ENCODE peak calls at places on chromosomes 13 and 19, in ten cellular contexts. M, K, V, N, P, L, H, T, D and B are unnamed samples. For H3K4me1, the result is how much of the 10 kb centered on the place peaks cover.

GRCh38 chr13:37225414-37226047 is 120.1 kb upstream of the CSNK1A1L start:
- DNase-seq in T (no peak), P (no peak), V (no peak), D (no peak), K (no peak), H (no peak), L (no peak), M (no peak), N (no peak), B (no peak)

GRCh38 chr19:34173145-34173956 is 1.0 kb downstream of the LSM14A start:
- DNase-seq in M (peak), T (peak), L (peak), N (peak), P (no peak), H (peak), V (no peak), K (peak), D (peak), B (peak)

GRCh38 chr13:102298051-102298450 is 103.8 kb downstream of the FGF14 start:
- DNase-seq in V (no peak), L (no peak), N (no peak), K (no peak), M (no peak), T (no peak), D (no peak), P (no peak), H (no peak), B (no peak)

GRCh38 chr13:86846501-86846900 is 824.7 kb upstream of the SLITRK5 start:
- DNase-seq in N (no peak), P (no peak), M (no peak), D (no peak), T (no peak), K (no peak), H (no peak), V (no peak), L (no peak), B (no peak)

GRCh38 chr13:100789025-100789424 is 114.4 kb upstream of the TMTC4 start:
- DNase-seq in T (no peak), P (no peak), L (no peak), H (no peak), K (no peak), D (no peak), V (no peak), M (no peak), N (no peak), B (no peak)

GRCh38 chr13:80082396-80083096 is 258.4 kb downstream of the SPRY2 start:
- DNase-seq in L (no peak), H (no peak), P (no peak), D (no peak), M (no peak), N (no peak), K (no peak), T (no peak), V (no peak), B (no peak)

GRCh38 chr13:41960700-41961697 is at the start of gene VWA8:
- DNase-seq in K (peak), L (peak), D (peak), T (peak), N (peak), H (peak), P (no peak), M (peak), V (no peak), B (peak)

GRCh38 chr19:49669511-49669910 is 3.8 kb downstream of the BCL2L12 start:
- DNase-seq in M (no peak), P (no peak), T (no peak), L (no peak), V (no peak), H (no peak), D (no peak), K (no peak), N (no peak), B (no peak)

GRCh38 chr13:112348642-112349345 is 27.4 kb upstream of the SPACA7 start:
- DNase-seq in H (no peak), M (no peak), V (no peak), K (no peak), L (no peak), N (no peak), D (no peak), T (no peak), P (no peak), B (no peak)

GRCh38 chr13:34076943-34077703 is 259.2 kb downstream of the RFC3 start:
- DNase-seq in T (no peak), H (no peak), K (no peak), V (no peak), D (no peak), M (no peak), L (no peak), N (no peak), P (no peak), B (no peak)

GRCh38 chr19:38650180-38650775 is 2.8 kb downstream of the ACTN4 start:
- DNase-seq in L (no peak), K (no peak), T (peak), H (no peak), P (no peak), V (no peak), D (no peak), N (no peak), M (no peak), B (no peak)
- H3K4me1 ChIP-seq in L (half or more), K (under half), T (half or more), H (under half), P (under half), V (half or more), D (half or more), N (under half), M (under half), B (half or more)

DNA sequence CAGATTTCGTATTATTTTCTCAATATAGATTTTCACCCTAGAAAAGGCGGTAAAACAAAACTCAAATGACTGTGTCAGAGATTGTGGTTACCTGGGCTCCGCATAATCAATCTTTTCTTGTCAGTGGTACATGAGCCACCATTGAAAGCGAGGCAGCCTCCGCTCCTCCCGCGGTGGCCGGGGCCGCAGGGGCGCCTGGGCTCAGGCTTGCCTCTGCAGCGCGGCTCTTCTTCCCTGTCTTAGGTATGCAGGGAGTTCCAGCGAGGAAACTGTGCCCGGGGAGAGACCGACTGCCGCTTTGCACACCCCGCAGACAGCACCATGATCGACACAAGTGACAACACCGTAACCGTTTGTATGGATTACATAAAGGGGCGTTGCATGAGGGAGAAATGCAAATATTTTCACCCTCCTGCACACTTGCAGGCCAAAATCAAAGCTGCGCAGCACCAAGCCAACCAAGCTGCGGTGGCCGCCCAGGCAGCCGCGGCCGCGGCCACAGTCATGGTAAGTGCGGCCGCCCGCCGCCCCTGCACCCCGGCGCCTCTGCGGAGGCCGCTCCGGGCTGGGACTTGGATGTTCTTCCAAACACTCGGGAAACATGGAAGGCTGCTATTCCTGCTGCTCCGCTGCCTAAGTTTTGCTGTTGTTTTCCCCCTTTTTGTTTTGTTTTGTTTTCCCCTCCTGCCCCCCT is 87.3 kb upstream of the RAP2A start:
- DNase-seq in P (no peak), D (no peak), L (no peak), V (no peak), K (no peak), M (no peak), N (no peak), T (no peak), H (no peak), B (no peak)
- H3K27ac ChIP-seq in P (no peak), D (no peak), L (no peak), V (no peak), K (no peak), M (no peak), N (no peak), T (no peak), H (no peak), B (no peak)

DNA sequence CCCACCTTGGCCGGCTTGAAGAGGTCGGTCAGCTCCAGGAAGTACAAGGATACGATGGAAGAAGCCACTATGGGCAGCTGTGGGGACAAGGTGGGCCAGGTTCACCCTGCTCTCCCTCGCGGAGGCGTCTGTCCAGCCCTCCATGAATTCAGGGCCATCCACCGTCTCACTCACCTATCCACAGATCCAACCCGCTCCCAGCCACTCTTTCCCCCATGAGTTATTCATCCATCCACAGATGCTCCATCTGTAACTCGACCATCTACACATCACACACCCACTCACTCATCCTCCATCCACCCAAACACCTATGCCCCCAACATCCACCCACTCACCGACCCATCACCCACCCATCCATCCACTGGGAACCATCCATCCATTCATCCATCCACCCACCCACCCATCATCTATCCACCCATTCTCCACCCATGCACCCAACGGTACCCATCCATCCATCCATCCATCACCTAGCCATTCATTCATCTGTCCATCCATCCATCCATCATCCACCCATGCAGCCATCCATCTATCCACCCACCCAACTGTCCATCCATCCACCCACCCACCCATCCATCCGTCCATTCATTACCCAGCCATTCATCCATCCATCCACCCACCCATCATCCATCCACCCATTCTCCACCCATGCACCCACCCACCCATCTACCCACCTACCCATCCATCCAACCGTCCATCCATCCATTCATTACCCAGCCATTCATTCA is 5.8 kb downstream of the PLPPR3 start:
- DNase-seq in K (no peak), D (no peak), V (no peak), L (no peak), M (no peak), T (no peak), P (no peak), H (no peak), N (no peak), B (no peak)
- TF ChIP-seq POLR2A in K (no peak), D (no peak), V (no peak), L (no peak), M (no peak), T (no peak), P (no peak), H (no peak), N (no peak), B (no peak)

GRCh38 chr19:51590441-51590840 is 19.4 kb downstream of the ZNF175 start:
- DNase-seq in M (no peak), P (no peak), K (no peak), H (no peak), D (no peak), T (no peak), L (no peak), V (no peak), N (no peak), B (no peak)

GRCh38 chr19:51589511-51589910 is 18.4 kb downstream of the ZNF175 start:
- DNase-seq in L (no peak), N (no peak), K (no peak), T (no peak), V (no peak), P (no peak), D (no peak), M (no peak), H (no peak), B (no peak)

GRCh38 chr19:51586799-51587198 is 15.7 kb downstream of the ZNF175 start:
- DNase-seq in T (no peak), K (no peak), L (no peak), N (no peak), V (no peak), P (no peak), H (no peak), M (no peak), D (no peak), B (no peak)

GRCh38 chr19:51587264-51588191 is 16.4 kb downstream of the ZNF175 start:
- DNase-seq in M (no peak), P (no peak), N (no peak), V (no peak), L (no peak), K (no peak), D (no peak), T (no peak), H (no peak), B (no peak)

DNA sequence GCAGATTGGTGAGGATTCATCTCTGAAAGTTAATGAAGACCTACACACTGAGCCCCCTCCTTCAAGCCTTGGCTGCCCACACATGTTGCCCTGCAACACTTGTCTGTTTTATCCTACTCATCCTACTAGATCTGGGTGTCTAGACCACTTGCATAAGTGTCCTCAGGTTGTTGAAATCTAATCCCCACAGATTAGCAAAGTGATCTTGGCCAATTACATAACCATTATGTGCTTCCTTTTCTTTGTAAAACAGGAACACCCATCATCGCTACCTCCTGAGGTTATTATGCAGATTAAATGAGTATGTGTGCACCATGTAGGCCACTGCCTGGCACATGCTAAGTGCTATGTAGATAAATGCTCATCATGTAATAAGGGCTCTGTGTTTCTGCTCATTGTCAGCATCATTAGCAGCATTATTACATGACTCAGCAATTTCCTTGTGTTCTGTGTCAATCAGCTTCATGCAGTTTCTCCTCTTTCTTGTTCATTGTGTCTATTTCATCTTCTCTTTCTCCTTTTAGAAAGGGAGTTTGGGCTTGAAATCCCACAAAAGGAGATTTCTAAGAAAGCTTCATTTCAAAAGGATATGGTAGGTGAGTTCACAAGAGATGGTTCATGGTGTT is 15.1 kb downstream of the ZNF175 start:
- DNase-seq in T (no peak), H (no peak), K (no peak), D (no peak), L (no peak), V (no peak), M (no peak), P (no peak), N (no peak), B (no peak)
- H3K4me1 ChIP-seq in T (under half), H (under half), K (under half), D (under half), L (under half), V (under half), M (under half), P (under half), N (under half), B (under half)

GRCh38 chr13:105921711-105922110 is 613.8 kb downstream of the EFNB2 start:
- DNase-seq in P (no peak), V (no peak), D (no peak), M (no peak), H (no peak), K (no peak), T (no peak), L (no peak), N (no peak), B (no peak)

GRCh38 chr13:105920375-105920774 is 615.1 kb downstream of the EFNB2 start:
- DNase-seq in M (no peak), L (no peak), N (no peak), D (no peak), H (no peak), T (no peak), K (no peak), V (no peak), P (no peak), B (no peak)

GRCh38 chr13:105914637-105915036 is 620.8 kb downstream of the EFNB2 start:
- DNase-seq in M (no peak), N (no peak), P (no peak), V (no peak), L (no peak), K (no peak), T (no peak), D (no peak), H (no peak), B (no peak)

GRCh38 chr13:105915451-105915850 is 620.0 kb downstream of the EFNB2 start:
- DNase-seq in T (no peak), M (no peak), H (no peak), N (no peak), K (no peak), L (no peak), P (no peak), D (no peak), V (no peak), B (no peak)

GRCh38 chr13:105918842-105919741 is 616.4 kb downstream of the EFNB2 start:
- DNase-seq in K (no peak), P (no peak), M (no peak), H (no peak), D (no peak), L (peak), N (no peak), V (no peak), T (peak), B (no peak)
- H3K27ac ChIP-seq in K (no peak), P (no peak), M (no peak), H (no peak), D (no peak), L (no peak), N (no peak), V (peak), T (peak), B (no peak)

DNA sequence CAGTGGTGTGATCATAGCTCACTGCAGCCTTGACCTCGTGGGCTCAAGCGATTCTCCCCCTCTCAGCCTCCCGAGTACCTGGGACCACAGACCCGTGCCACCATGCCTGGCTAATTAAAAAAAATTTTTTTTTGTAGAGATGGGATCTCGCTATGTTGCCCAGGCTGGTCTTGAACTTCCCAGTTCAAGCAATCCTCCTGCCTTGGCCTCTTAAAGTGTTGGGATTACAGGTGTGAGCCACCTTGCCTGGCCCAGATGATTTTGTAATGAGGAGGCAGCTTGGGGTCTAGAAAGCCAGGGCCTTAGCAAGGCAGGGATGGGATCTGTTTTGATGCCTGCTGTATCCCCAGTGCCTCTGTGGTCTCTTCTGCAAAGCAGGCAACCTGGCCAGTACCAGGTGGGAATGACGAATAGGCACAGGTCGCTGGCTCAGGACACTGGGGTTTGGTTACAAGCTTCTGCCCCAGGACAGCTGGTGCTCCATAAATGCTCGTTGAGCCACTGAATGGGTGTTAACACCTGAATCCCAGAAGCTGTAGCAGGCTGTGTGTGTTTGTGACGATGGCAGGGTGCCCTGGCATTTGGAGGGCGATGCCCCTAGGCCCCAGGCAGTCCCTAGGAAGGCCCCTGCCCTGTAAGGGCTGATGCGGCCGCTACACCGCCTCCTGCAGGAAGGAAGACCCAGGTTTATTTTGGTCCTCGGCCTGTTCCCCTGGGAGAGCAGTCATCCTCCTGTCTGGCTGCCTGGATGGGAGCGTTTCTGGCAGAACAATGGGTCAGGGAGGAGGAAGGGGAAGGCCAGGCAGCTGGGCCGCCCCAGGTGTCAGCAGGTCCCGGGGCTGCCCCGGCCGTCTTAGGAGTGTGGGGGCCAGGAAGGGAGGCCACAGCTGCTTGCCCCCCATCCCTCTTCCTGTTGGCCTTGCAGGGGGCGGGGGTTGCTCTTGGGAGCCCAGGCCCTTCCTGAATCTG is 8.6 kb downstream of the TNFAIP8L1 start:
- DNase-seq in V (no peak), H (no peak), N (no peak), P (no peak), D (peak), T (no peak), M (peak), L (peak), K (peak), B (peak)
- TF ChIP-seq POLR2A in V (no peak), H (no peak), N (no peak), P (no peak), D (no peak), T (no peak), M (no peak), L (no peak), K (no peak), B (no peak)

DNA sequence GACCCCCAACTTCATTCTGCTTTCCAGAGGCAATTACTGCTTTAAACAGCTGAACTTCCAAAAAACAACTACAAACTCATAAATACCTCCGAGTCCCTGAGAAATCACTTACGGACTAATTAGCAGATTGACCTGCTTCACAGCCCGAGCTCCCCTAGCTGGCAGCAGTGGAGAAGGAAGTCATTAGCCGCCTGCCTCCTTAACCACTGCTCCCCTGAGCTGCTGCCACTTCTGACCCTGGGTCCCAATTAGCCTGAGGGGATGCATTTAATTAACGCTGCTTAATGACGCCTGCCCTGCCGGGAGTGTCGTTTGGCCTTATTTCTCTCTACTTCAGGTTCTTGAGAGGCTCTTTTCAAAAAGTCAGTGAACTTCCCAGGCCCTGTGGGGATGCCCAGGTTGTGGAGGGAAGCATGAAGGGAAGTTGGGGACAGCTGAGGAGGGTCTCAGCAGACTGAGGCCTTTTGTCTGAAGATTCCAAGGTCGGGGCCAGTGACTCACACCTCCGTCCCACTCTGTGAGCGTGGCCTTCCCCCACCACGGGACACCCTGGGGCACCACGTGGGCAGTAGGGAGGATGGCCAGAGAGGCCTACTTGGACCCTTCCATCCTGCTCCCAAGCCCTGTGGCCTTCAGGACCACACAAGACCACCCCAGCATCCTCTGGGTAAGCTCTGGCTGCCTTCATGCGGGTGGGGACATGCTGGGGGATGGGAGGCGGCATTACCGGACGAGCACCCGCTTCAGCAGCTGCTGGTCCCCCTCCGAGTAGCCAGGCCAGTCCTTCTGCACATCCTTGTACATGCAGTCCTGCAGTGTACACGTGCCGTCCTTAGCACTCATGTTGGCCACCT is 19.8 kb upstream of the ISYNA1 start:
- DNase-seq in T (no peak), M (no peak), L (no peak), K (no peak), D (no peak), P (no peak), H (no peak), N (no peak), V (no peak), B (no peak)
- H3K4me1 ChIP-seq in T (half or more), M (under half), L (under half), K (under half), D (under half), P (under half), H (under half), N (under half), V (under half), B (under half)